ENCODE peak calls at places on chromosome 12, in seven cellular contexts. P, W, H, R, F, G and S are unnamed samples.

GRCh38 chr12:77578471-77579262 is 252.0 kb upstream of the NAV3 start:
- DNase-seq in P (no peak), W (no peak), H (peak; percentile 18), R (no peak), F (no peak), G (no peak), S (no peak)

GRCh38 chr12:93060666-93061413 is 131.7 kb upstream of the EEA1 start:
- DNase-seq in P (no peak), W (no peak), H (peak; percentile 34), R (no peak), F (no peak), G (no peak), S (no peak)

GRCh38 chr12:6563448-6564050 is 4.5 kb downstream of the NOP2 start:
- DNase-seq in P (peak; percentile 29), W (peak; percentile 28), H (no peak), R (peak; percentile 49), F (peak; percentile 58), G (peak; percentile 83), S (peak; percentile 22)

GRCh38 chr12:129075451-129076208 is 222.4 kb downstream of the GLT1D1 start:
- DNase-seq in P (no peak), W (no peak), H (no peak), R (no peak), F (no peak), G (no peak), S (no peak)

GRCh38 chr12:87784350-87784749 is 244.9 kb downstream of the C12orf50 start:
- DNase-seq in P (no peak), W (no peak), H (no peak), R (no peak), F (no peak), G (no peak), S (no peak)

GRCh38 chr12:51980051-51980808 is 26.5 kb upstream of the TAMALIN start:
- DNase-seq in P (peak; percentile 41), W (peak; percentile 61), H (no peak), R (peak; percentile 73), F (peak; percentile 83), G (peak; percentile 82), S (peak; percentile 22)

GRCh38 chr12:15131462-15131861 is 89.8 kb downstream of the RERG start:
- DNase-seq in P (no peak), W (no peak), H (no peak), R (no peak), F (no peak), G (no peak), S (no peak)

GRCh38 chr12:50581226-50582184 is 76.7 kb downstream of the DIP2B start:
- DNase-seq in P (no peak), W (no peak), H (no peak), R (no peak), F (no peak), G (no peak), S (no peak)

GRCh38 chr12:120406080-120406479 is 31.8 kb upstream of the COX6A1 start:
- DNase-seq in P (no peak), W (no peak), H (no peak), R (no peak), F (no peak), G (no peak), S (no peak)

GRCh38 chr12:67748761-67749075 is 100.2 kb downstream of the DYRK2 start:
- DNase-seq in P (no peak), W (no peak), H (no peak), R (no peak), F (no peak), G (no peak), S (no peak)

GRCh38 chr12:71710276-71711125 is 24.6 kb downstream of the TMEM19 start:
- DNase-seq in P (no peak), W (no peak), H (peak; percentile 50), R (no peak), F (no peak), G (no peak), S (no peak)

GRCh38 chr12:1830981-1831930 is 10.9 kb downstream of the LRTM2 start:
- DNase-seq in P (no peak), W (peak; percentile 25), H (peak; percentile 37), R (peak; percentile 84), F (peak; percentile 83), G (no peak), S (no peak)

GRCh38 chr12:59085680-59086079 is 165.4 kb upstream of the LRIG3 start:
- DNase-seq in P (no peak), W (no peak), H (no peak), R (no peak), F (no peak), G (no peak), S (no peak)

GRCh38 chr12:109612975-109613502 is 39.4 kb downstream of the MVK start:
- DNase-seq in P (no peak), W (no peak), H (no peak), R (no peak), F (no peak), G (no peak), S (no peak)

GRCh38 chr12:39814626-39815025 is 195.0 kb upstream of the ABCD2 start:
- DNase-seq in P (no peak), W (no peak), H (no peak), R (no peak), F (no peak), G (no peak), S (no peak)

GRCh38 chr12:123141615-123142517 is 9.0 kb downstream of the PITPNM2 start:
- DNase-seq in P (peak; percentile 49), W (no peak), H (peak; percentile 36), R (peak; percentile 69), F (no peak), G (no peak), S (no peak)

GRCh38 chr12:124537525-124538193 is 29.8 kb downstream of the NCOR2 start:
- DNase-seq in P (peak; percentile 75), W (no peak), H (no peak), R (peak; percentile 80), F (peak; percentile 88), G (no peak), S (no peak)

GRCh38 chr12:107131832-107132616 is 38.7 kb upstream of the CRY1 start:
- DNase-seq in P (no peak), W (peak; percentile 60), H (peak; percentile 51), R (no peak), F (no peak), G (no peak), S (peak; percentile 17)

GRCh38 chr12:28026701-28027100 is 54.2 kb upstream of the PTHLH start:
- DNase-seq in P (no peak), W (no peak), H (no peak), R (no peak), F (no peak), G (no peak), S (no peak)

GRCh38 chr12:4932576-4932975 is 22.9 kb downstream of the KCNA1 start:
- DNase-seq in P (no peak), W (no peak), H (no peak), R (no peak), F (no peak), G (no peak), S (no peak)

GRCh38 chr12:27505771-27506170 is 18.2 kb upstream of the PPFIBP1 start:
- DNase-seq in P (no peak), W (no peak), H (no peak), R (no peak), F (no peak), G (no peak), S (no peak)

GRCh38 chr12:77033658-77034164 is 31.7 kb downstream of the E2F7 start:
- DNase-seq in P (no peak), W (no peak), H (no peak), R (no peak), F (no peak), G (no peak), S (no peak)

GRCh38 chr12:16526693-16527092 is 79.3 kb downstream of the LMO3 start:
- DNase-seq in P (no peak), W (no peak), H (peak; percentile 70), R (no peak), F (no peak), G (no peak), S (no peak)

GRCh38 chr12:101919447-101919846 is 42.1 kb downstream of the DRAM1 start:
- DNase-seq in P (no peak), W (no peak), H (no peak), R (no peak), F (no peak), G (no peak), S (no peak)

GRCh38 chr12:39272934-39273770 is 169.8 kb downstream of the KIF21A start:
- DNase-seq in P (no peak), W (peak; percentile 28), H (no peak), R (no peak), F (no peak), G (no peak), S (no peak)

GRCh38 chr12:84362552-84362897 is 550.1 kb downstream of the SLC6A15 start:
- DNase-seq in P (no peak), W (no peak), H (no peak), R (no peak), F (no peak), G (no peak), S (no peak)

GRCh38 chr12:59322473-59322872 is 273.4 kb upstream of the SLC16A7 start:
- DNase-seq in P (peak; percentile 79), W (no peak), H (no peak), R (no peak), F (no peak), G (no peak), S (no peak)

GRCh38 chr12:6367065-6367968 is 8.0 kb downstream of the SCNN1A start:
- DNase-seq in P (no peak), W (peak; percentile 57), H (no peak), R (no peak), F (peak; percentile 44), G (peak; percentile 78), S (no peak)

GRCh38 chr12:60205500-60205899 is 609.7 kb downstream of the SLC16A7 start:
- DNase-seq in P (no peak), W (no peak), H (no peak), R (no peak), F (no peak), G (no peak), S (no peak)

GRCh38 chr12:43306066-43306465 is 245.9 kb downstream of the ADAMTS20 start:
- DNase-seq in P (no peak), W (no peak), H (peak; percentile 93), R (no peak), F (no peak), G (no peak), S (peak; percentile 39)

GRCh38 chr12:66861157-66861750 is 182.4 kb upstream of the GRIP1 start:
- DNase-seq in P (peak; percentile 8), W (peak; percentile 72), H (peak; percentile 23), R (peak; percentile 48), F (peak; percentile 53), G (peak; percentile 82), S (peak; percentile 45)

GRCh38 chr12:85805654-85806053 is 30.6 kb downstream of the RASSF9 start:
- DNase-seq in P (no peak), W (no peak), H (no peak), R (no peak), F (no peak), G (no peak), S (no peak)

GRCh38 chr12:88756917-88757316 is 176.6 kb upstream of the KITLG start:
- DNase-seq in P (no peak), W (no peak), H (no peak), R (no peak), F (no peak), G (no peak), S (no peak)

GRCh38 chr12:24416423-24417109 is 467.1 kb upstream of the SOX5 start:
- DNase-seq in P (no peak), W (no peak), H (no peak), R (no peak), F (no peak), G (no peak), S (no peak)

GRCh38 chr12:130920711-130921381 is 32.9 kb upstream of the ADGRD1 start:
- DNase-seq in P (no peak), W (no peak), H (no peak), R (peak; percentile 93), F (peak; percentile 88), G (no peak), S (no peak)

GRCh38 chr12:109737111-109737510 is 23.5 kb downstream of the FAM222A start:
- DNase-seq in P (no peak), W (no peak), H (no peak), R (no peak), F (peak; percentile 10), G (no peak), S (no peak)

GRCh38 chr12:78797201-78797931 is 67.2 kb upstream of the SYT1 start:
- DNase-seq in P (no peak), W (no peak), H (peak; percentile 16), R (no peak), F (no peak), G (no peak), S (no peak)

GRCh38 chr12:62649412-62650116 is 182.9 kb downstream of the MON2 start:
- DNase-seq in P (no peak), W (no peak), H (no peak), R (no peak), F (no peak), G (no peak), S (no peak)